ENCODE peak calls at places on chromosomes 3 and 15, in five cellular contexts. T, W, E, V and J are unnamed samples. For H3K4me1, the result is how much of the 10 kb centered on the place peaks cover.

GRCh38 chr3:150588027-150588830 is 14.9 kb upstream of the SELENOT start:
- DNase-seq in T (no peak), W (no peak), E (no peak), V (peak), J (no peak)

GRCh38 chr3:127629462-127630403 is 748 bp downstream of the PODXL2 start:
- DNase-seq in T (no peak), W (no peak), E (no peak), V (no peak), J (peak)

GRCh38 chr15:89531796-89532537 is 35.6 kb upstream of the RHCG start:
- DNase-seq in T (no peak), W (no peak), E (no peak), V (no peak), J (no peak)

GRCh38 chr3:16328124-16328523 is 63.1 kb downstream of the OXNAD1 start:
- DNase-seq in T (no peak), W (no peak), E (no peak), V (no peak), J (no peak)

GRCh38 chr3:35733276-35733675 is 94.0 kb downstream of the ARPP21 start:
- DNase-seq in T (no peak), W (no peak), E (no peak), V (no peak), J (no peak)

GRCh38 chr15:48759921-48760320 is 50.9 kb downstream of the CEP152 start:
- DNase-seq in T (no peak), W (no peak), E (no peak), V (no peak), J (no peak)

GRCh38 chr3:189276481-189277190 is 104.9 kb downstream of the TPRG1 start:
- DNase-seq in T (no peak), W (no peak), E (no peak), V (no peak), J (no peak)

GRCh38 chr15:73954188-73955145 is 28.2 kb downstream of the LOXL1 start:
- DNase-seq in T (no peak), W (no peak), E (no peak), V (no peak), J (no peak)

GRCh38 chr3:187648177-187648576 is 22.0 kb downstream of the SST start:
- DNase-seq in T (no peak), W (no peak), E (no peak), V (no peak), J (no peak)

GRCh38 chr15:90620379-90621134 is 90.8 kb downstream of the CRTC3 start:
- DNase-seq in T (no peak), W (no peak), E (no peak), V (no peak), J (no peak)

GRCh38 chr15:43105778-43106485 is at the start of gene UBR1:
- DNase-seq in T (peak), W (peak), E (peak), V (peak), J (peak)

GRCh38 chr15:67120009-67120838 is 54.8 kb downstream of the SMAD3 start:
- DNase-seq in T (no peak), W (no peak), E (no peak), V (no peak), J (no peak)
- H3K4me1 ChIP-seq in T (under half), W (half or more), E (under half), V (half or more), J (under half)

GRCh38 chr3:66998075-66998898 is at the start of gene KBTBD8:
- DNase-seq in T (peak), W (peak), E (peak), V (peak), J (peak)
- H3K4me3 ChIP-seq in T (peak), W (peak), E (peak), V (peak), J (peak)

DNA sequence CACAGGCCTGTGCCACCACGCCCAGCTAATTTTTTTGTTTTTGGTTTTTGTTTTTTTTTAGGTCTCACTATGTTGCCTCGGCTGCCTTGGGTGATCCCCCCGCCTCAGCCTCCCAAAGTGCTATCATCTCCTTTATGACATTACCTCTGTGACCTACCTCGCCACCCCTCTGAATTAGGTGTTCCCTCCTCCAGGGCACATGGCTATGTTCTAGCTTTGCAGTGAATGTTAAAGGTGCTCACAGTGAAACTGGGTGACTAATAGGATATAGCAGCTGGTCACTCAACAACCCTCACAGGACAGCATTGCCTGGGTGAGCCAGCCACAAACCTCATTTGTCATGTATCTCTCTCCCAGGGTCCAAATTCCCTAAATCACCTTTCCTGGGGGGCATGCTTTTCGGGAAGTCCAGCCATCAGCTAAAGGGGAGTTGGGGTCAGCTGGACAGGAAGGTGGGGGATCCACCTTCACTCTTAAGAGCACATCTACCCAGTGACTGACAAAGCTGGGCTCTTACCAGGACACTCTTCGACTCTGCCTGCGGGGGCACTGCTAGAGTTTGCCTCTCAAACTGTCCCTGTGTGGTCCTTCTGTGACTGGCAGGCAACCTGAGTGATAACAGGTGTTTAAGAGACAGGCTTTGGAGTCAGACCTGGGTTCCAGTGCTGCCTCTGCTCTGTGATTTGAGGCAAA is 1.6 kb upstream of the TTLL3 start:
- DNase-seq in T (no peak), W (no peak), E (no peak), V (no peak), J (no peak)
- TF ChIP-seq CTCF in T (no peak), W (no peak), E (no peak), V (no peak), J (no peak)

GRCh38 chr3:149575213-149575961 is 82.4 kb downstream of the WWTR1 start:
- DNase-seq in T (peak), W (no peak), E (no peak), V (peak), J (no peak)
- H3K4me1 ChIP-seq in T (under half), W (half or more), E (under half), V (half or more), J (under half)

DNA sequence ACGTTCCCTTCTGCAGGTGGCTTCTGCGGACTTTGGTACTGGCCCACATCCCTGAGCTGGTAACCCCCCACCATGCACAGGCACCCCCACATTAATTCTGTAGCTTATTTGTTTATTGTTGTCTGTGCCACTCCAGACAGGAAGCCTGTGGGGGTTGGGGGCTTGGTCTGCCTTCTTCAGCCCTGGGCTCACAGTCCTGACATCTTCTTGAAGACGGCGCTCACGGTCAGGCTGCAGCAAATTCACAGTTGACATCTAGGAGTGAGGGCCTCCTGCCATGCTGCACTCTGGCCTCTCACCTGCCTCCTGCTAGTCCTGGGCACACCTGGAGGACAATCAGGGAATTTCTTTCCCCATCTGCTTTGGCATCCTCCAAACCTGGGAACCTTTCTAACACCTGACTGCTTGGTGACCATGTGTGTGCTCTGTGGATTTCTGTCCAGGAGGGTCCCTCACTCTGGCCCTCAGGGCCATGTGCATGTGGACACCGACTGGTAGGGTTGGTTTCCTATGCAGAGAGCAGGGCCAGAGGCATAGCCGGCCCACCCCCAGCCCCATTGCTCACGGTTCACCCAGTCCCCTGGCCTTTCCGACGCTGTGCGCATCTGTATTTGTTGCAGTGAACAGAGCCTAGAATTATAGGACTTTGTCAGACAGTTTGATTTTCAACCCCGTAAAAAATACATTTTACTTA is 68.8 kb downstream of the APBA2 start:
- DNase-seq in T (no peak), W (no peak), E (no peak), V (no peak), J (no peak)
- H3K4me3 ChIP-seq in T (no peak), W (no peak), E (no peak), V (no peak), J (no peak)

GRCh38 chr3:45212095-45212468 is 14.0 kb downstream of the TMEM158 start:
- DNase-seq in T (no peak), W (no peak), E (no peak), V (no peak), J (no peak)
- TF ChIP-seq CTCF in T (no peak), W (no peak), E (no peak), V (no peak), J (no peak)

DNA sequence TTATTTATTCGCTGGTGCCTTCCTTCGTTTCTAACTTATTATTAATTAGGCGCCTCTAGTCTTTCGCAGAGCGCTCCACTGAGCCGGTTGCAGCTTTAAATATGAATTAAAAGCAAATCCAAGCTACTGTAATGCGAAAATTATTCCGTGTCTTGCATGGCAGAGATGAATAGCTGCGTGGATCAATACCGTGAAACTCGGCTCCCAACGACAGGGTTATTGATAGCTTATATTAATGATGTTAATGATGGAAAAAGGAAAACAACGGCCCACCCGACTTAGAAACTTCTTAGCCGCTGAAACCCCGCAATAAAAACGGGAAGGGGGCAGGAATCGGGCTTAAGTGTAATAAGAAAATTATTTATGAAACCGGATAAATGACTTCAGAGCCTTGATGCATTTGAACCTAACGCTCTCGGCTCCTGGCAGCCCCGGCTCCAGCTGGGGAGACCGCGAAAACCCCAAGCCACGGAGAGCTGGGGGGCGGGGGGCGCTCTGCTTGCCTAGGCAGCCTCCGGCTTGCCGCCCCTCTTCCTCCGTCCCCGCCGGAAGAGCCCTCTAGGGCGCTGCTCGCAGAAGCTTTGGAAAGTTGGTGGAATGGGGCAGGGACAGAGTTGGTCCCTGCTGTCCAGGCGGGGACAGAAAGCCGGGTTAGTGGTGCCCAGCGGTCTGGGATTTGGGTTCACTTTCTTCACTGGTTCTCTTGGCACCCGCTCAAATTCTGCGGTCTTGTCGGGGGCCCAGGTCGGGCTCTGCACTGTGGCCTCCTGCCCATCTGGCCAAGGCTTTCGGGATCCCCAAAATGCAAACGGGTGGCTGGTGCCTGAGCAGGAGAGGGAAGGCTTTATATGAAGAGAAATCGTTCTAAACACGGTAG is 7.7 kb upstream of the ONECUT1 start:
- DNase-seq in T (peak), W (no peak), E (no peak), V (no peak), J (no peak)
- H3K4me1 ChIP-seq in T (under half), W (under half), E (under half), V (under half), J (under half)